ENCODE peak calls at places on chromosomes 13 and 19, in eight cellular contexts. P, U, N, K, Y, L, E and W are unnamed samples. For H3K79me2, the result is how much of the 10 kb centered on the place peaks cover.

GRCh38 chr19:55254625-55254977 is 4.2 kb downstream of the PPP6R1 start:
- DNase-seq in P (no peak), U (no peak), K (no peak), N (no peak), L (no peak), E (no peak), Y (no peak), W (no peak)

GRCh38 chr13:39602614-39603366 is at the start of gene LHFPL6:
- DNase-seq in K (no peak), Y (peak), U (peak), N (peak), P (peak), L (peak), E (no peak), W (peak)

GRCh38 chr19:15265849-15266248 is 33.6 kb upstream of the EPHX3 start:
- DNase-seq in Y (peak), K (no peak), P (peak), E (no peak), L (peak), U (no peak), N (no peak), W (peak)

GRCh38 chr13:42379241-42379640 is 107.3 kb downstream of the AKAP11 start:
- DNase-seq in P (no peak), N (no peak), L (no peak), E (no peak), Y (no peak), U (no peak), K (no peak), W (no peak)

GRCh38 chr13:110518571-110518970 is 43.0 kb downstream of the RAB20 start:
- DNase-seq in Y (no peak), U (no peak), E (no peak), P (no peak), N (peak), L (no peak), K (no peak), W (no peak)

GRCh38 chr19:50311723-50312635 is 17.2 kb downstream of the KCNC3 start:
- DNase-seq in E (no peak), N (peak), U (peak), Y (no peak), L (no peak), K (no peak), P (peak), W (no peak)

GRCh38 chr19:13055213-13056051 is 47.2 kb downstream of the LYL1 start:
- DNase-seq in N (no peak), E (no peak), L (peak), K (no peak), P (peak), U (peak), Y (peak), W (peak)

GRCh38 chr19:6101991-6102390 is 8.3 kb downstream of the RFX2 start:
- DNase-seq in Y (no peak), N (no peak), U (no peak), K (no peak), E (no peak), P (no peak), L (no peak), W (no peak)

GRCh38 chr13:60318186-60318585 is 78.8 kb upstream of the TDRD3 start:
- DNase-seq in Y (no peak), E (no peak), P (no peak), U (no peak), N (no peak), K (no peak), L (no peak), W (no peak)

GRCh38 chr19:51030631-51031030 is 4.2 kb downstream of the KLK12 start:
- DNase-seq in K (no peak), E (no peak), L (no peak), Y (no peak), U (no peak), N (no peak), P (no peak), W (no peak)

GRCh38 chr19:16435238-16435911 is 36.4 kb downstream of the EPS15L1 start:
- DNase-seq in K (no peak), L (peak), Y (peak), U (no peak), P (no peak), N (no peak), E (no peak), W (peak)

GRCh38 chr19:6471076-6471475 is 7.0 kb downstream of the CRB3 start:
- DNase-seq in Y (no peak), K (no peak), N (no peak), U (peak), P (no peak), L (no peak), E (no peak), W (no peak)

GRCh38 chr19:17306285-17306714 is 628 bp downstream of the MRPL34 start:
- DNase-seq in P (peak), E (no peak), Y (no peak), K (no peak), U (peak), N (no peak), L (no peak), W (no peak)

GRCh38 chr19:54561840-54562239 is 11.8 kb upstream of the LILRA2 start:
- DNase-seq in U (no peak), P (no peak), Y (no peak), N (peak), E (no peak), K (no peak), L (no peak), W (no peak)

GRCh38 chr19:53537523-53538377 is at the start of gene ZNF331:
- DNase-seq in P (peak), E (no peak), U (peak), Y (peak), K (no peak), N (no peak), L (peak), W (peak)

GRCh38 chr13:78602561-78603239 is 652 bp downstream of the POU4F1 start:
- DNase-seq in E (no peak), N (peak), L (no peak), K (no peak), U (peak), Y (no peak), P (no peak), W (no peak)

GRCh38 chr13:33279898-33280549 is 5.5 kb downstream of the STARD13 start:
- DNase-seq in L (peak), U (no peak), N (no peak), K (peak), E (no peak), P (peak), Y (peak), W (peak)

GRCh38 chr13:26300140-26300539 is 46.2 kb downstream of the CDK8 start:
- DNase-seq in U (no peak), P (peak), E (peak), K (no peak), N (no peak), L (peak), Y (peak), W (peak)

GRCh38 chr19:51345076-51345620 is 3.2 kb upstream of the VSIG10L start:
- DNase-seq in Y (no peak), U (no peak), E (no peak), P (no peak), N (no peak), K (no peak), L (no peak), W (no peak)

GRCh38 chr13:28451482-28452217 is 43.3 kb downstream of the FLT1 start:
- DNase-seq in N (peak), E (no peak), P (no peak), L (no peak), Y (no peak), U (peak), K (no peak), W (no peak)

GRCh38 chr19:57406516-57407123 is 4.3 kb upstream of the ZNF17 start:
- DNase-seq in P (peak), U (peak), K (peak), E (peak), Y (peak), L (peak), N (peak), W (no peak)

GRCh38 chr13:79485014-79485441 is 4.1 kb downstream of the NDFIP2 start:
- DNase-seq in L (peak), K (peak), E (no peak), Y (peak), U (no peak), P (peak), N (no peak), W (peak)

GRCh38 chr19:14149509-14149994 is 13.2 kb upstream of the ASF1B start:
- DNase-seq in U (no peak), P (no peak), E (no peak), Y (peak), N (no peak), L (no peak), K (no peak), W (no peak)

GRCh38 chr13:48891586-48891985 is 84.1 kb upstream of the FNDC3A start:
- DNase-seq in K (peak), E (peak), L (peak), N (no peak), Y (peak), U (no peak), P (peak), W (peak)

GRCh38 chr13:28630864-28631263 is 28.1 kb upstream of the POMP start:
- DNase-seq in E (no peak), N (no peak), L (no peak), Y (no peak), P (no peak), U (no peak), K (no peak), W (no peak)

GRCh38 chr13:109200556-109200955 is 571.1 kb downstream of the MYO16 start:
- DNase-seq in P (no peak), Y (no peak), U (no peak), N (no peak), L (no peak), E (no peak), K (no peak), W (no peak)

GRCh38 chr19:57465680-57466381 is 8.9 kb upstream of the VN1R1 start:
- DNase-seq in K (peak), P (peak), L (peak), N (peak), U (peak), E (peak), Y (no peak), W (no peak)

GRCh38 chr19:4278010-4278409 is 1.1 kb upstream of the SHD start:
- DNase-seq in P (no peak), U (no peak), K (no peak), E (no peak), L (no peak), N (no peak), Y (no peak), W (no peak)

GRCh38 chr19:4277051-4277700 is 1.9 kb upstream of the SHD start:
- DNase-seq in Y (no peak), N (peak), K (no peak), P (no peak), U (no peak), L (no peak), E (no peak), W (no peak)

GRCh38 chr19:4278460-4278901 is 585 bp upstream of the SHD start:
- DNase-seq in K (no peak), Y (no peak), U (peak), E (no peak), P (no peak), L (no peak), N (peak), W (no peak)

GRCh38 chr19:4279530-4280422 is 710 bp downstream of the SHD start:
- DNase-seq in U (peak), N (no peak), K (no peak), Y (no peak), L (no peak), E (no peak), P (no peak), W (no peak)

DNA sequence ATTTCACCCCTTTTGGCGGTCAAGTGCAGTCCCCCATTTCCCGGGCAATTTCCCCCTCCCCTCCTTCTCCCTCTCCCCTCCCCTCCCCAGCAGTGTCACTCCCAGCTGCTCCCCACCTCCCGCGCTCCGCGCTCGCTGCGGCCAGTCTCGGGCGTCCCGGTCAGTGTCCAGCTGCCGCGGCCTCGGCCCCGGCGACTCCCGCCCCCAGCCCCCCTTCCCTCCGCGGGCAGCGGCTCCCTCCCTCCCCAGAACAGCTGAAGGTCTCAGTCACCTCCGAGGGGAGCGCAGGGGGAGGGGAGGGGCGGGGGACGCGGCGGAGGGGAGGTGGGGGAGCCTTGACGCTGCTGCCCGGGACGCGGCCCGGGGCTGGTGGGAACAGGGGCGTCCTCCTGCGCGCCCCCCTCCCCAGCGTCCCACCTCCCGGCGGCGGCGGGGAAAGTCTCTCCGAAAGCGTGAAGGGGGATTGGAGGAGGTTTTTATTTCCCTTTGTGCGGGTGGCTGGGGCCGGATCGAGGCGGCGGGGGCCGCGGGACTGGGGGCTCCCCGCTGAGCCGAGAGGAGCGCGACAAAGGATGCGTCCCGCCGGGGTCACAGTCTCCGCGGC is at the start of gene SHD:
- DNase-seq in K (no peak), N (peak), L (no peak), Y (no peak), U (peak), E (no peak), P (no peak), W (no peak)
- TF ChIP-seq EZH2 in K (no peak), N (no peak), L (no peak), Y (no peak), U (no peak), E (no peak), P (no peak), W (no peak)

DNA sequence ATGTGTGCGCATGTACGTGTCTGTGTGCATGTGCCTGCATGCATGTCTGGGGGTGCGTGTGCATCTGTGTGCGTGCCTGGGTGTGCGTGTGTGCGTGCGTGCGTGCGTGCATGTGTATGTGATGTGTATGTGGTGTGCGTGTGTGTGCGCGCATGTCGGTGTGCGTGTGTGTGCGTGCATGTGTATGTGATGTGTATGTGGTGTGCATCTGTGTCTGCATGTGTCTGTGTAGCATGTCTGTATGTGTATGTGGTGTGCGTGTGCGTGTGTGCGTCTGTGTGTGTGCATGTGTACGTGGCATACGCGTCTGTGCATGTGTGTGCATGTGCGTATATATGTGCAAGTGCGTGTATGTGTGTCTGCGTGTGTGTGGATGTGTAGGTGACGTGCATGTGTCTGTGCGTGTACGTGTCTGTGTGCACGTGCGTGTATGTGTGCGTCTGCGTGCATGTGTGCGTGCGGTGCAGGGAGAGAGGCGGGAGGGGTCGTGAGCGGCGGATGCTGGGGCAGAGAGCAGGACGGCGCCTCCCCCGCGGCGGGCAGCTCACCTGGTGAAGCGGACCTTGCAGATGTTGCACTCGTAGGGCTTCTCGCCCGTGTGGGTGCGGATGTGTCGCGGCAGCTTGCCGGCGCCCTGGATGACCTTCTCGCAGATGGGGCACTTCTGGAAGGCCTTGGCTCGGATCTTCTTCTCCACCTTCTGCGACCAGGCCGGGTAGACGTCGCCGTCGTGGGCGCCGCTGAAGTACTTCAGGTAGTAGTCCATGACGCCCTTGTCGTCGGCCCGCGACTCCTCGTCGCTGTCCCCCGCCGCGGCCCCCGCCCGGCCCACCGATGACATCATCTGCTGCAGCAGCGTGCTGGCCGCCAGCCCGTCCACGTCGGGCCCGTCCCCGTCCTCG is 13.0 kb downstream of the ZBTB7A start:
- DNase-seq in K (no peak), N (no peak), Y (peak), P (no peak), U (no peak), L (no peak), E (no peak), W (no peak)
- H3K79me2 ChIP-seq in K (half or more), N (half or more), Y (half or more), P (half or more), U (under half), L (half or more), E (half or more), W (half or more)

GRCh38 chr13:19606737-19607136 is 26.7 kb upstream of the MPHOSPH8 start:
- DNase-seq in E (no peak), U (no peak), K (no peak), P (no peak), L (no peak), Y (no peak), N (no peak), W (no peak)
- H3K9ac ChIP-seq in E (no peak), U (no peak), K (no peak), P (no peak), L (no peak), Y (no peak), N (no peak), W (no peak)

GRCh38 chr19:9381367-9381785 is 18.6 kb downstream of the ZNF177 start:
- DNase-seq in N (no peak), U (no peak), K (no peak), L (no peak), Y (no peak), P (no peak), E (no peak), W (peak)
- TF ChIP-seq EZH2 in N (no peak), U (no peak), K (no peak), L (no peak), Y (no peak), P (no peak), E (no peak), W (no peak)

DNA sequence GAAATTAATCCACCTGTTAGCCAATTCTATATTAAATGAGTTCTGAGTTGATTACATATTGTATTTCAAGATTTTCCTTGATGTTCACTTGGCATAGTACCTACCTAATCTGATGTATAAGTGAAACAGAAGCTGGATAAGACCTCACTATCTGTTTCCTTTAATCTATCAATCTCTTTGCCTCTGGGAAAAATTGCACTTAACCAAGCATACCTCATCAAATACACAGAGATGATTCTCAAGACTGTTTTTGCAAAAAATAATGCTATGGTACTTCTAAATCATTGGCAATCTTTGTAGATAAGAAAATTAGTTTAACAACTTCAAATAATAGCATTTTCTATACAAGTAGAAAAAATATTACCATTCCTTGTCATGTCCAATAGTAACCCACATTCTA is 55.2 kb downstream of the SERPINE3 start:
- DNase-seq in U (no peak), K (no peak), N (no peak), P (no peak), Y (no peak), E (no peak), L (no peak), W (no peak)
- H3K79me2 ChIP-seq in U (half or more), K (half or more), N (half or more), P (half or more), Y (under half), E (half or more), L (half or more), W (half or more)

DNA sequence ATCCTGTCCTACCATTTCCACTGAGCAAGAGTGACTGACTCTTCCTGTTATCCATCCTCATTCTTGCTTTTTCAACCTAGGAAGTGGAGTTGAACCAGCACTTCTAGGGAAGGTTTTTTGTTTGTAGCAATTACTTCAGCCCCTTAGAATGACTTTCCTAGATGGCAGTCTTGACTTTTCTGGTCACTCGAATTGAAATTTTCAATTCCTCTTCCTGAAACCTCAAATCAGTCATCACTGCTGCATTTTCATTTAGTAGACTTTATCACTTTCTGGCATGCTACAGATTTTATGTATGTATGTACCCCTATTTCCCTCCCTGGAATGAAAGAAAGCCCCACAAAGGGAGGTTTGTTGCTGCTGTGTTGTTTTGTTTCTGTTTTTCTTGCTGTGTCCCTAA is 915.9 kb downstream of the PCDH17 start:
- DNase-seq in L (no peak), E (no peak), K (no peak), U (no peak), P (no peak), N (no peak), Y (no peak), W (no peak)
- H3K9ac ChIP-seq in L (no peak), E (no peak), K (no peak), U (no peak), P (no peak), N (no peak), Y (no peak), W (no peak)

GRCh38 chr19:1748115-1748702 is 5.1 kb upstream of the ONECUT3 start:
- DNase-seq in E (no peak), Y (no peak), K (peak), N (no peak), L (no peak), P (no peak), U (no peak), W (no peak)

GRCh38 chr19:1749373-1750342 is 3.6 kb upstream of the ONECUT3 start:
- DNase-seq in L (no peak), K (no peak), Y (no peak), U (peak), P (no peak), E (no peak), N (no peak), W (no peak)

GRCh38 chr19:1747285-1748114 is 5.8 kb upstream of the ONECUT3 start:
- DNase-seq in K (peak), L (peak), U (peak), E (peak), N (peak), Y (peak), P (peak), W (peak)

GRCh38 chr19:1750343-1751021 is 2.8 kb upstream of the ONECUT3 start:
- DNase-seq in L (no peak), P (no peak), Y (no peak), N (no peak), K (no peak), U (no peak), E (no peak), W (no peak)

DNA sequence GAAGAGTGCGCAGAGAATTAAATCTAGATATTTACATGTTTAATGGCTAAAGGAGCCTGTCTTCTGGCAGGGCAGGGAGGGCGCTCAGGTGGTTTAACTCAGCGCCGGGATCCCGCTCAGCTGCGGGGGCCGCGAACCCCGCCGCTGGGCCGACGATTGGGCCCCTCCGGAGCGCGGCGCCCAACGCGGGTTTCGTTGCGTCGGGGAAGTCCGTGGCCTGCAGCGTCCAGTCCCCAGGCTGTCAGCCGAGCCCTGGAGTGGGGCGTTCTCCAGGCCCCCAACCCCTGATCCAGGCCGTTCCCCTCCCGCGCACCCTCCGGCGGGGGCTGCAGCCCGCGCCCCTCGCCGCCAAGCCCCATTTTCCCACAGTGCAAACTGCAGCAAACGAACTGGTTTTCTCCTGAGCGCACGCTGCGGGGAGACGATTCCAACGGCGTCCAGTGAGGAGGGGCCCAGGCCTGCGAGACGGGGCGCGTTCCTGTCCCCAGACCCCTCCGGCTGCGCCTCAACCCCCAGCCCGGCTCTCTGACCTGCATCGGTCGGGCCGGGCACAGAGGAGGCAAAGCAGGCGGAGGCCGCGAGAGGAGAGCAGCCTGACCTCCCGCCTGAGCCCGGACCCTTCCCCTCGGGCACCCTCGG is 4.5 kb upstream of the ONECUT3 start:
- DNase-seq in L (no peak), K (no peak), N (no peak), P (no peak), Y (no peak), U (no peak), E (no peak), W (no peak)
- TF ChIP-seq EZH2 in L (no peak), K (peak), N (no peak), P (no peak), Y (no peak), U (no peak), E (no peak), W (peak)

GRCh38 chr13:98315466-98315865 is 138.4 kb upstream of the RNF113B start:
- DNase-seq in N (no peak), Y (peak), E (no peak), U (no peak), L (no peak), P (no peak), K (no peak), W (peak)
- H3K79me2 ChIP-seq in N (under half), Y (under half), E (under half), U (under half), L (under half), P (under half), K (under half), W (under half)